ENCODE peak calls at places on chromosome 1, in ten cellular contexts. One of them, this sample, is unnamed.
A peak's percentile ranks its signal among the peaks of the same experiment; 100 is the strongest.

GRCh38 chr1:33234588-33234990 is 21.7 kb upstream of the ZNF362 start:
- DNase-seq in neural crest cell: no peak
- DNase-seq in MM.1S: no peak
- DNase-seq in astrocyte of the cerebellum: no peak
- DNase-seq in lower leg skin: peak; percentile 25
- DNase-seq in dorsolateral prefrontal cortex: no peak
- DNase-seq in cardiac fibroblast: no peak
- DNase-seq in stimulated activated CD8-positive, alpha-beta memory T cell treated with anti-CD3 and anti-CD28 coated beads, Interleukin-2, amount 100 ng/mL, for 1 hour: no peak
- DNase-seq in GM20000: no peak
- DNase-seq in B cell: no peak
- DNase-seq in this sample: peak; percentile 32

GRCh38 chr1:109782927-109783326 is 19.2 kb upstream of the EPS8L3 start:
- DNase-seq in neural crest cell: no peak
- DNase-seq in MM.1S: no peak
- DNase-seq in astrocyte of the cerebellum: no peak
- DNase-seq in lower leg skin: no peak
- DNase-seq in dorsolateral prefrontal cortex: no peak
- DNase-seq in cardiac fibroblast: no peak
- DNase-seq in stimulated activated CD8-positive, alpha-beta memory T cell treated with anti-CD3 and anti-CD28 coated beads, Interleukin-2, amount 100 ng/mL, for 1 hour: no peak
- DNase-seq in GM20000: no peak
- DNase-seq in B cell: no peak
- DNase-seq in this sample: no peak

GRCh38 chr1:3237994-3238704 is 169.1 kb downstream of the PRDM16 start:
- DNase-seq in neural crest cell: no peak
- DNase-seq in MM.1S: no peak
- DNase-seq in astrocyte of the cerebellum: no peak
- DNase-seq in lower leg skin: no peak
- DNase-seq in dorsolateral prefrontal cortex: no peak
- DNase-seq in cardiac fibroblast: no peak
- DNase-seq in stimulated activated CD8-positive, alpha-beta memory T cell treated with anti-CD3 and anti-CD28 coated beads, Interleukin-2, amount 100 ng/mL, for 1 hour: no peak
- DNase-seq in GM20000: no peak
- DNase-seq in B cell: no peak
- DNase-seq in this sample: no peak

GRCh38 chr1:247639381-247639981 is 34.1 kb downstream of the OR2G3 start:
- DNase-seq in neural crest cell: peak; percentile 69
- DNase-seq in MM.1S: no peak
- DNase-seq in astrocyte of the cerebellum: peak; percentile 9
- DNase-seq in lower leg skin: peak; percentile 94
- DNase-seq in dorsolateral prefrontal cortex: peak; percentile 65
- DNase-seq in cardiac fibroblast: peak; percentile 49
- DNase-seq in stimulated activated CD8-positive, alpha-beta memory T cell treated with anti-CD3 and anti-CD28 coated beads, Interleukin-2, amount 100 ng/mL, for 1 hour: no peak
- DNase-seq in GM20000: no peak
- DNase-seq in B cell: peak; percentile 35
- DNase-seq in this sample: no peak

GRCh38 chr1:155226188-155226909 is 17.9 kb downstream of the MTX1 start:
- DNase-seq in neural crest cell: peak; percentile 48
- DNase-seq in MM.1S: peak; percentile 87
- DNase-seq in astrocyte of the cerebellum: no peak
- DNase-seq in lower leg skin: peak; percentile 95
- DNase-seq in dorsolateral prefrontal cortex: peak; percentile 59
- DNase-seq in cardiac fibroblast: peak; percentile 68
- DNase-seq in stimulated activated CD8-positive, alpha-beta memory T cell treated with anti-CD3 and anti-CD28 coated beads, Interleukin-2, amount 100 ng/mL, for 1 hour: peak; percentile 70
- DNase-seq in GM20000: peak; percentile 72
- DNase-seq in B cell: peak; percentile 84
- DNase-seq in this sample: peak; percentile 87

GRCh38 chr1:1046243-1046642 is 26.3 kb downstream of the AGRN start:
- DNase-seq in neural crest cell: no peak
- DNase-seq in MM.1S: no peak
- DNase-seq in astrocyte of the cerebellum: no peak
- DNase-seq in lower leg skin: no peak
- DNase-seq in dorsolateral prefrontal cortex: no peak
- DNase-seq in cardiac fibroblast: no peak
- DNase-seq in stimulated activated CD8-positive, alpha-beta memory T cell treated with anti-CD3 and anti-CD28 coated beads, Interleukin-2, amount 100 ng/mL, for 1 hour: no peak
- DNase-seq in GM20000: no peak
- DNase-seq in B cell: no peak
- DNase-seq in this sample: no peak

GRCh38 chr1:200771625-200772555 is 33.2 kb downstream of the CAMSAP2 start:
- DNase-seq in neural crest cell: no peak
- DNase-seq in MM.1S: no peak
- DNase-seq in astrocyte of the cerebellum: no peak
- DNase-seq in lower leg skin: no peak
- DNase-seq in dorsolateral prefrontal cortex: no peak
- DNase-seq in cardiac fibroblast: peak; percentile 25
- DNase-seq in stimulated activated CD8-positive, alpha-beta memory T cell treated with anti-CD3 and anti-CD28 coated beads, Interleukin-2, amount 100 ng/mL, for 1 hour: no peak
- DNase-seq in GM20000: no peak
- DNase-seq in B cell: no peak
- DNase-seq in this sample: no peak

GRCh38 chr1:187862506-187862905 is 1033.8 kb downstream of the PLA2G4A start:
- DNase-seq in neural crest cell: no peak
- DNase-seq in MM.1S: no peak
- DNase-seq in astrocyte of the cerebellum: no peak
- DNase-seq in lower leg skin: no peak
- DNase-seq in dorsolateral prefrontal cortex: no peak
- DNase-seq in cardiac fibroblast: no peak
- DNase-seq in stimulated activated CD8-positive, alpha-beta memory T cell treated with anti-CD3 and anti-CD28 coated beads, Interleukin-2, amount 100 ng/mL, for 1 hour: no peak
- DNase-seq in GM20000: no peak
- DNase-seq in B cell: no peak
- DNase-seq in this sample: no peak

GRCh38 chr1:115648717-115649691 is 7.2 kb downstream of the VANGL1 start:
- DNase-seq in neural crest cell: no peak
- DNase-seq in MM.1S: peak; percentile 70
- DNase-seq in astrocyte of the cerebellum: no peak
- DNase-seq in lower leg skin: no peak
- DNase-seq in dorsolateral prefrontal cortex: no peak
- DNase-seq in cardiac fibroblast: peak; percentile 17
- DNase-seq in stimulated activated CD8-positive, alpha-beta memory T cell treated with anti-CD3 and anti-CD28 coated beads, Interleukin-2, amount 100 ng/mL, for 1 hour: no peak
- DNase-seq in GM20000: peak; percentile 81
- DNase-seq in B cell: no peak
- DNase-seq in this sample: no peak

GRCh38 chr1:225155555-225155954 is 226.1 kb downstream of the DNAH14 start:
- DNase-seq in neural crest cell: no peak
- DNase-seq in MM.1S: no peak
- DNase-seq in astrocyte of the cerebellum: no peak
- DNase-seq in lower leg skin: no peak
- DNase-seq in dorsolateral prefrontal cortex: no peak
- DNase-seq in cardiac fibroblast: no peak
- DNase-seq in stimulated activated CD8-positive, alpha-beta memory T cell treated with anti-CD3 and anti-CD28 coated beads, Interleukin-2, amount 100 ng/mL, for 1 hour: no peak
- DNase-seq in GM20000: no peak
- DNase-seq in B cell: no peak
- DNase-seq in this sample: no peak